ENCODE peak calls at places on chromosomes 13 and 19, in five cellular contexts. Q is esophagus squamous epithelium, T is ovary, M is adrenal gland, A is heart left ventricle. S is an unnamed sample.

GRCh38 chr19:3459965-3460582 is 20.3 kb downstream of the SMIM24 start:
- DNase-seq in Q (no peak), T (no peak), M (peak; percentile 56), A (no peak), S (no peak)

GRCh38 chr19:37505958-37506386 is 767 bp upstream of the ZNF793 start:
- DNase-seq in Q (no peak), T (no peak), M (no peak), A (no peak), S (no peak)

GRCh38 chr19:41872384-41872774 is 4.7 kb upstream of the CD79A start:
- DNase-seq in Q (no peak), T (no peak), M (no peak), A (no peak), S (no peak)

GRCh38 chr13:39998166-39998565 is 342.7 kb downstream of the COG6 start:
- DNase-seq in Q (no peak), T (no peak), M (no peak), A (no peak), S (no peak)

GRCh38 chr19:36837525-36837901 is 674 bp downstream of the ZNF790 start:
- DNase-seq in Q (no peak), T (no peak), M (no peak), A (no peak), S (no peak)

GRCh38 chr13:91017031-91017668 is 330.3 kb upstream of the MIR17HG start:
- DNase-seq in Q (no peak), T (no peak), M (no peak), A (no peak), S (no peak)

GRCh38 chr19:22532388-22533310 is 101.5 kb upstream of the ZNF492 start:
- DNase-seq in Q (no peak), T (peak; percentile 99), M (no peak), A (peak; percentile 78), S (no peak)

GRCh38 chr19:4064551-4065260 is 2.0 kb downstream of the ZBTB7A start:
- DNase-seq in Q (no peak), T (peak; percentile 81), M (no peak), A (peak; percentile 79), S (peak; percentile 93)

GRCh38 chr13:112973577-112973951 is 4.5 kb downstream of the MCF2L start:
- DNase-seq in Q (no peak), T (no peak), M (no peak), A (peak; percentile 37), S (peak; percentile 67)

GRCh38 chr19:13012690-13013608 is 17.7 kb downstream of the NFIX start:
- DNase-seq in Q (no peak), T (peak; percentile 80), M (peak; percentile 76), A (no peak), S (no peak)

GRCh38 chr13:100818706-100819105 is 144.1 kb upstream of the TMTC4 start:
- DNase-seq in Q (no peak), T (no peak), M (no peak), A (no peak), S (no peak)

GRCh38 chr13:107301724-107302374 is 733.9 kb upstream of the ARGLU1 start:
- DNase-seq in Q (no peak), T (no peak), M (no peak), A (no peak), S (no peak)

GRCh38 chr19:40677156-40677555 is 13.3 kb downstream of the NUMBL start:
- DNase-seq in Q (no peak), T (no peak), M (no peak), A (no peak), S (no peak)

GRCh38 chr13:100980171-100980570 is 305.6 kb upstream of the TMTC4 start:
- DNase-seq in Q (no peak), T (no peak), M (no peak), A (no peak), S (no peak)

GRCh38 chr19:4636151-4636717 is 3.1 kb upstream of the TNFAIP8L1 start:
- DNase-seq in Q (no peak), T (peak; percentile 68), M (peak; percentile 60), A (peak; percentile 90), S (peak; percentile 94)

GRCh38 chr13:93227280-93227905 is 786 bp downstream of the GPC6 start:
- DNase-seq in Q (no peak), T (peak; percentile 47), M (no peak), A (no peak), S (no peak)

GRCh38 chr13:99442273-99442895 is 58.9 kb upstream of the TM9SF2 start:
- DNase-seq in Q (no peak), T (no peak), M (peak; percentile 73), A (no peak), S (no peak)

GRCh38 chr19:42442833-42443232 is at the start of gene CXCL17:
- DNase-seq in Q (no peak), T (no peak), M (no peak), A (no peak), S (no peak)

GRCh38 chr13:98285852-98286594 is 109.0 kb upstream of the RNF113B start:
- DNase-seq in Q (no peak), T (no peak), M (no peak), A (no peak), S (no peak)

GRCh38 chr13:21675095-21676007 is 4.5 kb downstream of the FGF9 start:
- DNase-seq in Q (no peak), T (no peak), M (peak; percentile 62), A (peak; percentile 69), S (peak; percentile 81)

GRCh38 chr19:46718157-46718933 is 1.4 kb upstream of the PRKD2 start:
- DNase-seq in Q (no peak), T (no peak), M (peak; percentile 53), A (peak; percentile 65), S (peak; percentile 91)

GRCh38 chr19:16527971-16528521 is 14.2 kb downstream of the CHERP start:
- DNase-seq in Q (no peak), T (no peak), M (no peak), A (no peak), S (no peak)

GRCh38 chr13:41981961-41982723 is 21.2 kb upstream of the VWA8 start:
- DNase-seq in Q (no peak), T (no peak), M (no peak), A (no peak), S (no peak)
- TF ChIP-seq POLR2A in Q (no peak), T (no peak), M (no peak), A (no peak), S (no peak)

DNA sequence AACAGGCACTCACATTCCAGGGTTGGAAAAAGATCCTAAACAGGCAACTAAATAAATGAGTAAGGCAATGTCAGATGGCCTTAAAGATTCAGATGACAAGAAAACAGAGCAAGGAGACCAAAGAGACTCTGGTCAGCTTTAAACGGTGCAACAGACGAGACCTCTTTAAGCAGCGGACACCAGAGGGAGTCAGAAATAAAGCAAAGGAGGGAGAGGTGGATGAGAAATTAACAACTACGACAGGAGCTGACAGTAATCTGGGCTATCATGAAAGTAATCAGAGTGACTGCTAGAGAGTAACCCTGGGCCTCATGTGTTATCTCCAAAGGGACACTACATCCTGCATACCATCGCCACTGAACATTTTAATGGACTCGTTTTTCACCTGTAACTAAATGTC is 1.1 kb downstream of the ZNF550 start:
- DNase-seq in Q (no peak), T (no peak), M (no peak), A (no peak), S (no peak)
- H3K9me3 ChIP-seq in Q (peaks cover 46% of the 10 kb centered on the region), T (peaks cover 32% of the 10 kb centered on the region), M (no peaks in the 10 kb centered on the region), A (no peaks in the 10 kb centered on the region), S (peaks cover 62% of the 10 kb centered on the region)

DNA sequence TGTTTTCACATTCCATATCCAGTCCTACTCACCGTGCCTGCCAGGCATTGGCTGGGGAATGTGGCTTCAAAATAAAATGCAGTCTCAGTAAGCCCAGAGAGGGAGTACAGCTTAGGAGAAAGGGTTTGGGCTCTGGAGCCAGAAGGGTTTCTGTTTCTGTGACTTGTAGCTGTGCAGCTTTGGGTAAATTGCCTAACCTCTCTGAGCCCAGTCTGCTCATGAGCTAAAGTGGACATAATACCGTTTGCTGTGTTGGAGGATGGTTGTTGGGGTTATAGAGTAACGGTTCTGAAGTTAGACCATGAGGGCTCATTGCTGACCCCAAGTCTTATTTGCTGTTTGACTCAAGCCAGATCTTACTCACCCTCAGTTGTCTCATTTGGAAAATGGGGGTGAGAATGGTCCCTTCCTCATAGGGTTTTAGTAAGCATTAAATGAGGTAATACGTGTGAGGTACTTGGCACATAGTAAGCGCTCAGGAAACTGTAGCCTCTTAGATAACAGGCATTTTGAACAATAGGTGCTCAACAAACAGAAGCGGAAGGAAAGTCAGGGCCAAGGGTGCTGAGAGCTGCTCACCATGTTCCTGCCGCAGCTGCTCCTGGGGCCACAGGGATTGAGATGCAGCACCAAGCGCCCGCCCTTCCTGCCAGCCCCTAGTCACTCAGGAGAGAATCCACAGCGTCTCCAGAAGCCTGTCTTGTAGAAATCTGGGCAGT is 45.5 kb downstream of the C13orf42 start:
- DNase-seq in Q (no peak), T (no peak), M (peak; percentile 67), A (no peak), S (no peak)
- H3K27ac ChIP-seq in Q (no peak overlapping the region), T (no peak overlapping the region), M (no peak overlapping the region), A (no peak overlapping the region), S (peak overlapping the region; percentile 17)

DNA sequence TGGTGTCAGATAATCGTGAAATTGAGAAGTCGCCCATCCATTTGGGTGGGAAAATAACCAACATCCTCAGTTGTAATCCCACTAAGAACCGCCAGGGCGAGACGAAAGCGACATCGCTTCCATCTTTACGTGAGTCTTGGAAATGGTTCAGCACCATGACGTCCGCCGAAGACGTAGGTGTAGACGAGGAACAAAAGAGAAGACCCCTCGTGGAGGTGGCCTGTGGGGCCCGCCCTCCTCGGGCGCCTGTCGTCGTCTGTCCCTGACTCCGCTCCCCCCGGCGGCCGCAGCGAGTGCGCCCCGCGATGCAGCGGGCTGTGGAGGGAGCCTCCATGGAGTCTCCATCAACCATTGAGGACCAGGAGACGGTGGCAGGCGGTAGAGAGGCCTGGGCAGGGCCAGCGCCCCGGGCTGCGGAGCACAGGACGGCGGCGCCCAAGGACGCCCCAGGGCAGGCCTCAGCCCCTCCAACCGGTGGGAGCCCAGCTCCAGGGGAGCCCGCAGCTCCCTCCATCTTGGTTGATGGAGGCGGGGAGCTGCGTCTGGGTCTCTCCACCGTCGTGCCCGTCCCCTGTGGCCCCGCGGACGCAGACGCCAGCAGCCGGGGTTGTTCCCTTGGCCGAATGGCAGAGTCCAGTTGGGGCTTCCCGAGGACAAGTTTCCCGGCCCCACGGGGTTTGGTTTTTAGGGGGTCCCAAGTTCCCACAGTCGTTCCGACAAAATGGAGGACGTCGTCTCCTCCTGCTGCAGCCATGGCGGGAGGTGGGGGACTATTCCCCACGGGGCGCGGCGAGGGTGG is 1.0 kb upstream of the ZMYM2 start:
- DNase-seq in Q (peak; percentile 17), T (peak; percentile 86), M (peak; percentile 95), A (peak; percentile 78), S (peak; percentile 94)
- TF ChIP-seq POLR2A in Q (no peak), T (peak; percentile 55), M (peak; percentile 77), A (peak; percentile 19), S (no peak)

GRCh38 chr19:48681127-48681470 is 8.3 kb upstream of the NTN5 start:
- DNase-seq in Q (no peak), T (no peak), M (no peak), A (no peak), S (no peak)
- H3K9me3 ChIP-seq in Q (no peaks in the 10 kb centered on the region), T (no peaks in the 10 kb centered on the region), M (no peaks in the 10 kb centered on the region), A (no peaks in the 10 kb centered on the region), S (no peaks in the 10 kb centered on the region)

DNA sequence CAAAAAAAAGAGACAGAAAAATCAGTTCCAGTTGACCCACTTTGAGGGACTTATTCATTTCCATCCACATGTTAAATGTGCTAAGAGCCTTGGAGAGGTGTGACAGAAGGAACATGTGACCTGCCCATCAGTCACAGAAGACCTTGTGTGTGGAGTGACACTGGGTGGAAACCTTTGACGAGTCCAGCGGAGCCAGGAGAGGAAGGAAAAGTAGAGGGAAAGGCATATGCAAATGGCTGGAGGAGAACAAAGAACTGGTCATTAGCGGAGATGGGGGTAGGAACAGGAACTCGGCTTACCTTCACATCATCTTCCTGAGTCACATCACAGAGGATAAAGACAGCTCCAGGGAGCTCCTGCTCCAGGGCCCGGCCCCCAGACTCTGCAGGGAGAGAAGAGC is 2.3 kb downstream of the HSD17B14 start:
- DNase-seq in Q (no peak), T (no peak), M (no peak), A (no peak), S (no peak)
- H3K27ac ChIP-seq in Q (no peak overlapping the region), T (no peak overlapping the region), M (no peak overlapping the region), A (no peak overlapping the region), S (no peak overlapping the region)

S was measured in spleen.